ENCODE peak calls at places on chromosomes 11 and 22, in eight cellular contexts. One of them, this sample, is unnamed.

GRCh38 chr11:67277231-67277961 is 11.1 kb downstream of the GRK2 start:
- DNase-seq in activated T-cell treated with anti-CD3 and anti-CD28 coated beads for 48 hours: peak
- DNase-seq in neural crest cell: no peak
- DNase-seq in stimulated activated CD8-positive, alpha-beta memory T cell treated with anti-CD3 and anti-CD28 coated beads, Interleukin-15, amount 100 ng/mL, for 24 hours: peak
- DNase-seq in CD8-positive, alpha-beta T cell: peak
- DNase-seq in hippocampal formation: no peak
- DNase-seq in kidney glomerular epithelial cell: no peak
- DNase-seq in stimulated activated CD4-positive, alpha-beta T cell treated with anti-CD3 and anti-CD28 coated beads, Interleukin-2, amount 100 ng/mL, for 48 hours: peak
- DNase-seq in this sample: peak

GRCh38 chr11:100546714-100547113 is 140.4 kb upstream of the ARHGAP42 start:
- DNase-seq in stimulated activated CD4-positive, alpha-beta T cell treated with anti-CD3 and anti-CD28 coated beads, Interleukin-2, amount 100 ng/mL, for 48 hours: no peak
- DNase-seq in CD8-positive, alpha-beta T cell: no peak
- DNase-seq in activated T-cell treated with anti-CD3 and anti-CD28 coated beads for 48 hours: no peak
- DNase-seq in stimulated activated CD8-positive, alpha-beta memory T cell treated with anti-CD3 and anti-CD28 coated beads, Interleukin-15, amount 100 ng/mL, for 24 hours: no peak
- DNase-seq in hippocampal formation: no peak
- DNase-seq in kidney glomerular epithelial cell: peak
- DNase-seq in neural crest cell: no peak
- DNase-seq in this sample: no peak

GRCh38 chr22:35995345-35995744 is 33.3 kb downstream of the RBFOX2 start:
- DNase-seq in neural crest cell: no peak
- DNase-seq in activated T-cell treated with anti-CD3 and anti-CD28 coated beads for 48 hours: no peak
- DNase-seq in CD8-positive, alpha-beta T cell: no peak
- DNase-seq in hippocampal formation: no peak
- DNase-seq in stimulated activated CD8-positive, alpha-beta memory T cell treated with anti-CD3 and anti-CD28 coated beads, Interleukin-15, amount 100 ng/mL, for 24 hours: no peak
- DNase-seq in kidney glomerular epithelial cell: no peak
- DNase-seq in stimulated activated CD4-positive, alpha-beta T cell treated with anti-CD3 and anti-CD28 coated beads, Interleukin-2, amount 100 ng/mL, for 48 hours: no peak
- DNase-seq in this sample: no peak

GRCh38 chr11:40787243-40787642 is 672.2 kb downstream of the LRRC4C start:
- DNase-seq in stimulated activated CD8-positive, alpha-beta memory T cell treated with anti-CD3 and anti-CD28 coated beads, Interleukin-15, amount 100 ng/mL, for 24 hours: no peak
- DNase-seq in stimulated activated CD4-positive, alpha-beta T cell treated with anti-CD3 and anti-CD28 coated beads, Interleukin-2, amount 100 ng/mL, for 48 hours: no peak
- DNase-seq in hippocampal formation: no peak
- DNase-seq in neural crest cell: no peak
- DNase-seq in activated T-cell treated with anti-CD3 and anti-CD28 coated beads for 48 hours: no peak
- DNase-seq in kidney glomerular epithelial cell: no peak
- DNase-seq in CD8-positive, alpha-beta T cell: no peak
- DNase-seq in this sample: no peak

GRCh38 chr22:17808688-17809403 is 34.6 kb upstream of the BID start:
- DNase-seq in hippocampal formation: no peak
- DNase-seq in stimulated activated CD8-positive, alpha-beta memory T cell treated with anti-CD3 and anti-CD28 coated beads, Interleukin-15, amount 100 ng/mL, for 24 hours: no peak
- DNase-seq in neural crest cell: no peak
- DNase-seq in activated T-cell treated with anti-CD3 and anti-CD28 coated beads for 48 hours: no peak
- DNase-seq in CD8-positive, alpha-beta T cell: no peak
- DNase-seq in stimulated activated CD4-positive, alpha-beta T cell treated with anti-CD3 and anti-CD28 coated beads, Interleukin-2, amount 100 ng/mL, for 48 hours: no peak
- DNase-seq in kidney glomerular epithelial cell: peak
- DNase-seq in this sample: no peak

GRCh38 chr11:19472679-19473078 is 231.9 kb upstream of the E2F8 start:
- DNase-seq in hippocampal formation: no peak
- DNase-seq in CD8-positive, alpha-beta T cell: no peak
- DNase-seq in kidney glomerular epithelial cell: peak
- DNase-seq in stimulated activated CD4-positive, alpha-beta T cell treated with anti-CD3 and anti-CD28 coated beads, Interleukin-2, amount 100 ng/mL, for 48 hours: no peak
- DNase-seq in neural crest cell: no peak
- DNase-seq in activated T-cell treated with anti-CD3 and anti-CD28 coated beads for 48 hours: no peak
- DNase-seq in stimulated activated CD8-positive, alpha-beta memory T cell treated with anti-CD3 and anti-CD28 coated beads, Interleukin-15, amount 100 ng/mL, for 24 hours: no peak
- DNase-seq in this sample: no peak

GRCh38 chr11:126781942-126782341 is 218.6 kb downstream of the KIRREL3 start:
- DNase-seq in CD8-positive, alpha-beta T cell: no peak
- DNase-seq in hippocampal formation: no peak
- DNase-seq in stimulated activated CD4-positive, alpha-beta T cell treated with anti-CD3 and anti-CD28 coated beads, Interleukin-2, amount 100 ng/mL, for 48 hours: no peak
- DNase-seq in kidney glomerular epithelial cell: no peak
- DNase-seq in neural crest cell: no peak
- DNase-seq in activated T-cell treated with anti-CD3 and anti-CD28 coated beads for 48 hours: no peak
- DNase-seq in stimulated activated CD8-positive, alpha-beta memory T cell treated with anti-CD3 and anti-CD28 coated beads, Interleukin-15, amount 100 ng/mL, for 24 hours: no peak
- DNase-seq in this sample: no peak

GRCh38 chr22:47260551-47260950 is 498.1 kb downstream of the TBC1D22A start:
- DNase-seq in neural crest cell: no peak
- DNase-seq in hippocampal formation: no peak
- DNase-seq in activated T-cell treated with anti-CD3 and anti-CD28 coated beads for 48 hours: no peak
- DNase-seq in kidney glomerular epithelial cell: no peak
- DNase-seq in stimulated activated CD8-positive, alpha-beta memory T cell treated with anti-CD3 and anti-CD28 coated beads, Interleukin-15, amount 100 ng/mL, for 24 hours: no peak
- DNase-seq in stimulated activated CD4-positive, alpha-beta T cell treated with anti-CD3 and anti-CD28 coated beads, Interleukin-2, amount 100 ng/mL, for 48 hours: no peak
- DNase-seq in CD8-positive, alpha-beta T cell: no peak
- DNase-seq in this sample: no peak